ENCODE peak calls at places on chromosomes 13 and 19, in seven cellular contexts. W is activated naive CD4-positive, alpha-beta T cell treated with anti-CD3 and anti-CD28 coated beads for 36 hours; J is kidney glomerular epithelial cell; S is pancreas; E is A673; N is NCI-H2081 treated with DMSO at 0.1 percent for 48 hours; G is posterior cingulate gyrus. U is an unnamed sample.

GRCh38 chr13:54845351-54845965 is 1816.8 kb downstream of the OLFM4 start:
- DNase-seq in W (no peak), S (no peak), E (no peak), G (no peak), J (no peak), N (no peak), U (no peak)

GRCh38 chr13:20258208-20258962 is 26.3 kb upstream of the GJB6 start:
- DNase-seq in N (no peak), J (peak), G (no peak), W (no peak), S (no peak), E (no peak), U (peak)

GRCh38 chr13:97798171-97798821 is 155.2 kb upstream of the IPO5 start:
- DNase-seq in J (no peak), S (no peak), E (no peak), G (peak), N (no peak), W (no peak), U (peak)

GRCh38 chr19:34256835-34257558 is 2.6 kb downstream of the GARRE1 start:
- DNase-seq in E (no peak), W (no peak), N (no peak), S (no peak), G (no peak), J (no peak), U (no peak)

GRCh38 chr13:100100115-100100879 is 11.4 kb downstream of the PCCA start:
- DNase-seq in E (peak), S (peak), W (no peak), J (peak), G (no peak), N (no peak), U (peak)

GRCh38 chr13:33015791-33016323 is 366 bp upstream of the KL start:
- DNase-seq in E (no peak), G (peak), J (no peak), W (peak), S (no peak), N (no peak), U (no peak)

GRCh38 chr19:28037186-28037585 is 1175.8 kb downstream of the UQCRFS1 start:
- DNase-seq in S (no peak), W (no peak), N (no peak), G (no peak), J (no peak), E (no peak), U (no peak)

GRCh38 chr13:40060318-40061007 is 405.0 kb downstream of the COG6 start:
- DNase-seq in N (no peak), G (peak), J (peak), S (peak), E (peak), W (peak), U (peak)

GRCh38 chr13:62908321-62908720 is 1492.7 kb upstream of the PCDH20 start:
- DNase-seq in S (no peak), J (no peak), E (peak), W (no peak), N (no peak), G (no peak), U (peak)

GRCh38 chr19:1854032-1854541 is 5.8 kb upstream of the REXO1 start:
- DNase-seq in J (no peak), N (no peak), W (no peak), S (peak), E (no peak), G (no peak), U (no peak)

GRCh38 chr19:41299755-41300089 is 10.2 kb upstream of the CCDC97 start:
- DNase-seq in J (no peak), W (peak), G (no peak), S (no peak), N (no peak), E (peak), U (peak)

GRCh38 chr13:106182404-106182803 is 353.1 kb downstream of the EFNB2 start:
- DNase-seq in S (no peak), E (peak), N (no peak), G (no peak), W (no peak), J (peak), U (peak)

GRCh38 chr19:6721773-6722172 is 1.3 kb upstream of the C3 start:
- DNase-seq in J (no peak), S (no peak), W (no peak), E (no peak), N (no peak), G (peak), U (no peak)

GRCh38 chr19:45451181-45451849 is 16.5 kb upstream of the FOSB start:
- DNase-seq in N (no peak), J (peak), G (no peak), W (peak), S (no peak), E (no peak), U (peak)

GRCh38 chr19:38850976-38851621 is 1.3 kb upstream of the HNRNPL start:
- DNase-seq in W (peak), G (peak), N (no peak), S (no peak), E (peak), J (no peak), U (no peak)

GRCh38 chr19:45440259-45440638 is 16.5 kb upstream of the ERCC1 start:
- DNase-seq in E (no peak), N (no peak), J (no peak), G (no peak), S (no peak), W (no peak), U (no peak)

GRCh38 chr13:106573279-106573831 is 5.4 kb upstream of the ARGLU1 start:
- DNase-seq in G (no peak), E (no peak), S (no peak), W (no peak), N (no peak), J (no peak), U (peak)

GRCh38 chr13:38814331-38814730 is 127.5 kb downstream of the FREM2 start:
- DNase-seq in E (no peak), W (no peak), G (no peak), S (no peak), N (no peak), J (no peak), U (no peak)

GRCh38 chr13:27355894-27356293 is 68.5 kb upstream of the GTF3A start:
- DNase-seq in G (no peak), E (no peak), J (no peak), W (no peak), N (no peak), S (no peak), U (no peak)

GRCh38 chr13:112062047-112062618 is 4.8 kb upstream of the SOX1 start:
- DNase-seq in E (no peak), S (no peak), G (no peak), W (no peak), N (no peak), J (no peak), U (no peak)

GRCh38 chr19:51338563-51339312 is 3.2 kb downstream of the VSIG10L start:
- DNase-seq in S (peak), W (peak), J (peak), E (peak), G (peak), N (no peak), U (peak)

GRCh38 chr19:28307460-28307859 is 905.5 kb downstream of the UQCRFS1 start:
- DNase-seq in E (no peak), W (no peak), S (no peak), J (no peak), G (no peak), N (no peak), U (peak)

GRCh38 chr19:5452594-5453565 is 2.3 kb upstream of the ZNRF4 start:
- DNase-seq in N (no peak), E (peak), G (no peak), W (no peak), J (no peak), S (no peak), U (peak)

GRCh38 chr19:49441210-49441959 is at the start of gene SLC17A7:
- DNase-seq in S (no peak), G (peak), W (peak), N (no peak), J (no peak), E (peak), U (no peak)

GRCh38 chr19:39252458-39252857 is 3.8 kb upstream of the IFNL4 start:
- DNase-seq in G (no peak), E (no peak), J (no peak), N (no peak), W (no peak), S (no peak), U (no peak)

U was measured in fibroblast of mammary gland.